ENCODE peak calls at places on chromosomes 2 and 18, in ten cellular contexts. M is activated naive CD8-positive, alpha-beta T cell treated with anti-CD3 and anti-CD28 coated beads, Interleukin-2, amount 10 ng/mL, durations not matched to agents 7 days and 5 days; X is lower lobe of right lung; C is pancreas; J is left ventricle myocardium superior; L is mucosa of descending colon; P is left lung; B is Panc1; O is CD4-positive, CD25-positive, alpha-beta regulatory T cell; A is HCT116. G is an unnamed sample.

GRCh38 chr2:105890856-105891255 is 146.1 kb downstream of the NCK2 start:
- ATAC-seq in L (no peak), P (no peak), C (no peak), O (no peak), B (no peak), M (no peak), A (no peak), X (no peak), J (no peak), G (no peak)

GRCh38 chr2:199443589-199444130 is 14.1 kb downstream of the SATB2 start:
- ATAC-seq in B (no peak), A (no peak), M (no peak), O (no peak), X (no peak), L (no peak), P (no peak), C (no peak), J (no peak), G (no peak)

GRCh38 chr18:13725566-13726227 is 661 bp downstream of the FAM210A start:
- ATAC-seq in B (no peak), P (peak), L (peak), M (peak), X (no peak), J (no peak), O (no peak), C (peak), A (no peak), G (no peak)

GRCh38 chr2:158777077-158777476 is 18.0 kb upstream of the DAPL1 start:
- ATAC-seq in P (no peak), O (no peak), A (no peak), L (no peak), X (no peak), M (no peak), J (no peak), C (no peak), B (no peak), G (no peak)

GRCh38 chr18:23756590-23757540 is 67.6 kb downstream of the LAMA3 start:
- ATAC-seq in M (no peak), A (no peak), X (no peak), L (no peak), O (no peak), P (no peak), C (no peak), J (no peak), B (no peak), G (no peak)

GRCh38 chr2:120005834-120006521 is 6.9 kb upstream of the EPB41L5 start:
- ATAC-seq in C (no peak), O (no peak), L (peak), P (no peak), M (no peak), J (no peak), B (no peak), A (no peak), X (no peak), G (peak)

GRCh38 chr2:147449323-147450080 is 395.3 kb upstream of the ACVR2A start:
- ATAC-seq in M (no peak), P (no peak), O (peak), L (peak), B (no peak), C (peak), X (no peak), A (no peak), J (no peak), G (no peak)

GRCh38 chr2:54497738-54498680 is 41.9 kb downstream of the SPTBN1 start:
- ATAC-seq in A (peak), B (peak), J (peak), C (peak), O (no peak), M (no peak), X (no peak), L (peak), P (peak), G (no peak)

GRCh38 chr2:20551231-20551944 is 99.5 kb downstream of the HS1BP3 start:
- ATAC-seq in A (no peak), P (no peak), O (no peak), C (no peak), M (no peak), J (peak), X (no peak), B (peak), L (no peak), G (no peak)

GRCh38 chr2:219499058-219499307 is 292 bp downstream of the GMPPA start:
- ATAC-seq in O (no peak), A (no peak), J (no peak), M (no peak), X (no peak), P (no peak), C (no peak), B (no peak), L (no peak), G (no peak)

GRCh38 chr2:222024934-222025890 is 273.6 kb downstream of the PAX3 start:
- ATAC-seq in X (no peak), C (peak), A (peak), J (peak), O (no peak), B (no peak), M (no peak), L (no peak), P (peak), G (no peak)

GRCh38 chr2:211033765-211034164 is 477.4 kb downstream of the CPS1 start:
- ATAC-seq in P (no peak), B (no peak), O (no peak), X (no peak), J (no peak), A (peak), M (no peak), C (no peak), L (no peak), G (no peak)

GRCh38 chr2:195646424-195646823 is 10.6 kb upstream of the SLC39A10 start:
- ATAC-seq in X (no peak), C (no peak), J (no peak), A (no peak), M (no peak), B (no peak), O (no peak), L (no peak), P (no peak), G (no peak)

GRCh38 chr2:160433466-160434172 is 60.0 kb downstream of the RBMS1 start:
- ATAC-seq in B (no peak), M (peak), P (peak), X (no peak), A (no peak), J (peak), C (peak), L (peak), O (no peak), G (no peak)

GRCh38 chr2:152441961-152442360 is 107.0 kb downstream of the FMNL2 start:
- ATAC-seq in X (no peak), M (no peak), B (no peak), A (no peak), J (no peak), O (no peak), P (no peak), L (no peak), C (no peak), G (no peak)

GRCh38 chr2:179297922-179298321 is 33.3 kb upstream of the SESTD1 start:
- ATAC-seq in P (no peak), O (no peak), A (no peak), B (no peak), X (no peak), C (no peak), M (no peak), L (no peak), J (no peak), G (no peak)

GRCh38 chr2:96498023-96498431 is 7.1 kb downstream of the NEURL3 start:
- ATAC-seq in M (no peak), C (no peak), A (no peak), B (no peak), J (peak), P (no peak), L (no peak), X (no peak), O (no peak), G (no peak)

GRCh38 chr2:134912406-134912805 is 6.2 kb upstream of the CCNT2 start:
- ATAC-seq in P (no peak), O (no peak), C (no peak), B (no peak), X (no peak), M (no peak), A (no peak), J (no peak), L (no peak), G (no peak)

GRCh38 chr2:178761759-178762371 is 45.4 kb downstream of the TTN start:
- ATAC-seq in O (peak), C (peak), J (no peak), M (peak), X (no peak), A (peak), B (no peak), L (no peak), P (peak), G (no peak)

GRCh38 chr2:231277962-231278361 is 79.5 kb downstream of the ARMC9 start:
- ATAC-seq in J (no peak), M (no peak), C (no peak), B (no peak), P (no peak), L (no peak), O (no peak), A (no peak), X (no peak), G (no peak)

GRCh38 chr18:22703883-22704626 is 229.1 kb upstream of the RBBP8 start:
- ATAC-seq in C (peak), P (peak), B (no peak), X (peak), J (peak), A (peak), L (peak), M (no peak), O (peak), G (no peak)

GRCh38 chr18:35625232-35625631 is 43.7 kb downstream of the GALNT1 start:
- ATAC-seq in P (no peak), X (no peak), M (no peak), C (no peak), A (no peak), B (no peak), O (no peak), J (no peak), L (no peak), G (no peak)

GRCh38 chr2:181900007-181900651 is 8.6 kb downstream of the ITPRID2 start:
- ATAC-seq in L (peak), X (no peak), J (no peak), O (no peak), B (peak), A (peak), M (peak), C (peak), P (no peak), G (no peak)

GRCh38 chr18:61720496-61720895 is 172.3 kb downstream of the RNF152 start:
- ATAC-seq in P (no peak), B (no peak), J (no peak), X (no peak), O (no peak), C (no peak), M (no peak), L (peak), A (no peak), G (no peak)

GRCh38 chr18:49013961-49014604 is 63.3 kb upstream of the SMAD7 start:
- ATAC-seq in P (no peak), C (no peak), O (no peak), L (no peak), X (no peak), J (no peak), M (no peak), B (no peak), A (no peak), G (no peak)

GRCh38 chr2:114550364-114550763 is 107.9 kb downstream of the DPP10 start:
- ATAC-seq in A (no peak), X (no peak), L (peak), O (no peak), M (no peak), B (no peak), C (peak), J (no peak), P (no peak), G (no peak)

GRCh38 chr2:46431481-46432235 is 47.7 kb upstream of the TMEM247 start:
- ATAC-seq in P (no peak), M (peak), L (no peak), C (no peak), X (no peak), J (no peak), O (no peak), A (no peak), B (no peak), G (no peak)

GRCh38 chr2:37635359-37636208 is 35.9 kb downstream of the CDC42EP3 start:
- ATAC-seq in O (peak), C (no peak), M (peak), A (no peak), J (peak), P (peak), B (no peak), X (peak), L (peak), G (peak)

GRCh38 chr2:139609109-139609508 is 828.9 kb upstream of the NXPH2 start:
- ATAC-seq in C (no peak), L (no peak), M (no peak), B (no peak), X (no peak), J (no peak), O (no peak), A (no peak), P (no peak), G (no peak)

G was measured in stimulated activated memory B cell treated with anti-CD40 and anti-IgM and Interleukin-4, amounts not matched to agents 10 μg/mL and 1 μg/mL and 100 μg/mL, for 72 hours.